ENCODE peak calls at places on chromosomes 4 and X, in nine cellular contexts. E is amygdala; O is RPMI7951; S is globus pallidus; F is NCI-H510A treated with DMSO at 0.1 percent for 48 hours; I is stimulated activated CD4-positive, alpha-beta T cell treated with anti-CD3 and anti-CD28 coated beads, Interleukin-15, amount 100 ng/mL, for 1 hour; M is GM20000; R is H9; L is NCI-H1417. W is an unnamed sample.

GRCh38 chr4:139665690-139666529 is at the start of gene MGST2:
- DNase-seq in E (peak), O (peak), S (peak), F (peak), I (peak), M (peak), R (peak), L (peak), W (peak)

GRCh38 chrX:41922125-41922521 is 1.2 kb downstream of the CASK start:
- DNase-seq in E (no peak), O (peak), S (peak), F (peak), I (no peak), M (peak), R (no peak), L (no peak), W (no peak)

GRCh38 chr4:19971829-19972228 is 279.9 kb upstream of the SLIT2 start:
- DNase-seq in E (no peak), O (no peak), S (no peak), F (no peak), I (no peak), M (no peak), R (no peak), L (no peak), W (no peak)

GRCh38 chr4:14264437-14264836 is 636.9 kb upstream of the BOD1L1 start:
- DNase-seq in E (no peak), O (peak), S (no peak), F (no peak), I (no peak), M (no peak), R (peak), L (no peak), W (peak)

GRCh38 chr4:123836919-123837605 is 440.5 kb downstream of the SPRY1 start:
- DNase-seq in E (no peak), O (no peak), S (no peak), F (no peak), I (no peak), M (no peak), R (no peak), L (no peak), W (no peak)

GRCh38 chrX:17323397-17323796 is 51.6 kb upstream of the NHS start:
- DNase-seq in E (no peak), O (no peak), S (no peak), F (no peak), I (no peak), M (no peak), R (no peak), L (no peak), W (no peak)

GRCh38 chrX:102155806-102156179 is at the start of gene BEX5:
- DNase-seq in E (peak), O (peak), S (peak), F (peak), I (no peak), M (peak), R (peak), L (peak), W (peak)

GRCh38 chr4:25937801-25938200 is 23.8 kb downstream of the SMIM20 start:
- DNase-seq in E (no peak), O (peak), S (no peak), F (no peak), I (no peak), M (no peak), R (no peak), L (no peak), W (no peak)

GRCh38 chr4:7714176-7714575 is 225.5 kb downstream of the AFAP1 start:
- DNase-seq in E (no peak), O (no peak), S (no peak), F (no peak), I (no peak), M (no peak), R (no peak), L (no peak), W (no peak)

GRCh38 chr4:98720871-98721480 is 62.6 kb upstream of the TSPAN5 start:
- DNase-seq in E (no peak), O (peak), S (no peak), F (no peak), I (no peak), M (no peak), R (no peak), L (no peak), W (no peak)

GRCh38 chrX:118497180-118497814 is 1.7 kb downstream of the DOCK11 start:
- DNase-seq in E (no peak), O (no peak), S (no peak), F (no peak), I (no peak), M (no peak), R (no peak), L (no peak), W (no peak)

GRCh38 chr4:173488656-173489055 is 41.4 kb downstream of the HAND2 start:
- DNase-seq in E (no peak), O (no peak), S (no peak), F (no peak), I (no peak), M (no peak), R (no peak), L (no peak), W (no peak)

GRCh38 chr4:40197879-40198689 is 1.3 kb downstream of the RHOH start:
- DNase-seq in E (no peak), O (no peak), S (no peak), F (no peak), I (no peak), M (no peak), R (no peak), L (no peak), W (no peak)

GRCh38 chrX:42241421-42241820 is 318.1 kb upstream of the CASK start:
- DNase-seq in E (no peak), O (no peak), S (no peak), F (no peak), I (no peak), M (no peak), R (peak), L (no peak), W (peak)

GRCh38 chrX:30781711-30782444 is 107.2 kb downstream of the TAB3 start:
- DNase-seq in E (no peak), O (no peak), S (no peak), F (no peak), I (no peak), M (no peak), R (no peak), L (no peak), W (no peak)

GRCh38 chr4:70704333-70705145 is 16.2 kb downstream of the UTP3 start:
- DNase-seq in E (peak), O (peak), S (peak), F (peak), I (peak), M (peak), R (peak), L (peak), W (peak)

GRCh38 chr4:174259580-174259979 is 23.9 kb downstream of the FBXO8 start:
- DNase-seq in E (no peak), O (no peak), S (no peak), F (no peak), I (no peak), M (no peak), R (no peak), L (no peak), W (no peak)

GRCh38 chr4:119025440-119025839 is 110.2 kb upstream of the MYOZ2 start:
- DNase-seq in E (no peak), O (peak), S (no peak), F (no peak), I (no peak), M (no peak), R (no peak), L (no peak), W (no peak)

GRCh38 chrX:95718746-95719145 is 965.9 kb upstream of the DIAPH2 start:
- DNase-seq in E (no peak), O (peak), S (no peak), F (no peak), I (no peak), M (no peak), R (no peak), L (no peak), W (no peak)

GRCh38 chrX:129522184-129523059 is 868 bp downstream of the SMARCA1 start:
- DNase-seq in E (peak), O (peak), S (peak), F (peak), I (no peak), M (peak), R (peak), L (peak), W (peak)

GRCh38 chr4:15707363-15707715 is 4.5 kb downstream of the BST1 start:
- DNase-seq in E (no peak), O (no peak), S (no peak), F (no peak), I (no peak), M (no peak), R (no peak), L (no peak), W (no peak)

W was measured in iPS-NIHi11.